ENCODE peak calls at places on chromosomes 13 and 19, in six cellular contexts. W, A, L, J, V and S are unnamed samples.

GRCh38 chr19:35727053-35727955 is 9.5 kb downstream of the KMT2B start:
- DNase-seq in W (no peak), A (no peak), L (no peak), J (no peak), V (no peak), S (no peak)

GRCh38 chr13:41017153-41017552 is 2.0 kb downstream of the ELF1 start:
- DNase-seq in W (no peak), A (peak), L (no peak), J (no peak), V (no peak), S (peak)

GRCh38 chr13:52785721-52786120 is 46.1 kb upstream of the CNMD start:
- DNase-seq in W (no peak), A (no peak), L (no peak), J (no peak), V (no peak), S (peak)

GRCh38 chr19:27972291-27973040 is 1240.5 kb downstream of the UQCRFS1 start:
- DNase-seq in W (no peak), A (no peak), L (no peak), J (no peak), V (no peak), S (peak)

GRCh38 chr19:9178901-9179300 is at the start of gene OR7D2:
- DNase-seq in W (no peak), A (no peak), L (no peak), J (no peak), V (no peak), S (no peak)

GRCh38 chr13:30408319-30409101 is 13.8 kb upstream of the UBE2L5 start:
- DNase-seq in W (peak), A (peak), L (no peak), J (peak), V (peak), S (peak)

GRCh38 chr13:106738279-106738678 is 170.3 kb upstream of the ARGLU1 start:
- DNase-seq in W (no peak), A (no peak), L (no peak), J (no peak), V (no peak), S (no peak)

GRCh38 chr19:42129399-42130253 is 2.6 kb downstream of the POU2F2 start:
- DNase-seq in W (no peak), A (no peak), L (no peak), J (peak), V (peak), S (no peak)

GRCh38 chr19:33403973-33404304 is 30.4 kb downstream of the CEBPG start:
- DNase-seq in W (no peak), A (no peak), L (no peak), J (no peak), V (no peak), S (no peak)

GRCh38 chr19:14366529-14366928 is 14.7 kb upstream of the ADGRE5 start:
- DNase-seq in W (peak), A (peak), L (peak), J (no peak), V (peak), S (peak)

GRCh38 chr19:38842439-38843174 is 7.2 kb downstream of the HNRNPL start:
- DNase-seq in W (no peak), A (peak), L (no peak), J (no peak), V (peak), S (no peak)

GRCh38 chr19:34257559-34257924 is 3.2 kb downstream of the GARRE1 start:
- DNase-seq in W (no peak), A (no peak), L (no peak), J (no peak), V (no peak), S (no peak)

GRCh38 chr13:23470706-23471610 is 37.5 kb upstream of the SACS start:
- DNase-seq in W (no peak), A (no peak), L (no peak), J (no peak), V (no peak), S (no peak)

GRCh38 chr13:113123226-113124150 is 889 bp downstream of the F10 start:
- DNase-seq in W (no peak), A (no peak), L (no peak), J (no peak), V (no peak), S (peak)

GRCh38 chr19:31254611-31255010 is 94.6 kb downstream of the TSHZ3 start:
- DNase-seq in W (no peak), A (no peak), L (no peak), J (no peak), V (no peak), S (no peak)

GRCh38 chr13:32904271-32904670 is 112.0 kb upstream of the KL start:
- DNase-seq in W (no peak), A (no peak), L (no peak), J (no peak), V (no peak), S (no peak)

GRCh38 chr13:32153056-32153455 is 121.5 kb downstream of the FRY start:
- DNase-seq in W (no peak), A (no peak), L (no peak), J (no peak), V (no peak), S (no peak)

GRCh38 chr13:109785141-109785891 is 1.1 kb downstream of the IRS2 start:
- DNase-seq in W (peak), A (peak), L (peak), J (peak), V (peak), S (peak)